ENCODE peak calls at places on chromosomes 12 and 14, in ten cellular contexts. T is suprapubic skin, W is adrenal gland, I is Peyer's patch, L is K562, J is right atrium auricular region, A is esophagus muscularis mucosa, Z is A549, Y is AG04450, B is aorta. S is an unnamed sample.

GRCh38 chr14:100891051-100891450 is 12.5 kb downstream of the RTL1 start:
- DNase-seq in L (no peak), J (no peak), B (peak), W (peak), T (peak), Y (no peak), I (peak), Z (no peak), A (no peak), S (peak)

GRCh38 chr12:18552829-18553228 is 185.0 kb downstream of the PLCZ1 start:
- DNase-seq in B (no peak), Y (no peak), L (no peak), J (no peak), I (no peak), T (no peak), Z (no peak), W (no peak), A (no peak), S (no peak)

GRCh38 chr12:52127683-52128450 is 48.4 kb downstream of the SMIM41 start:
- DNase-seq in L (no peak), B (no peak), I (no peak), T (no peak), A (no peak), W (no peak), J (peak), Z (no peak), Y (no peak), S (no peak)

GRCh38 chr12:62512901-62513300 is 46.3 kb downstream of the MON2 start:
- DNase-seq in I (no peak), Z (no peak), B (no peak), J (no peak), A (no peak), L (no peak), Y (no peak), T (no peak), W (no peak), S (no peak)

GRCh38 chr14:99265571-99265970 is 6.4 kb downstream of the BCL11B start:
- DNase-seq in B (no peak), T (no peak), L (no peak), Y (no peak), A (no peak), I (no peak), J (no peak), Z (no peak), W (no peak), S (no peak)

GRCh38 chr14:87745507-87746118 is 247.4 kb downstream of the GALC start:
- DNase-seq in B (no peak), J (no peak), T (no peak), A (no peak), L (peak), W (peak), Y (no peak), I (no peak), Z (peak), S (no peak)

GRCh38 chr14:100547633-100548294 is 39.5 kb downstream of the BEGAIN start:
- DNase-seq in J (peak), W (peak), T (no peak), Y (no peak), L (no peak), Z (no peak), I (peak), B (peak), A (no peak), S (peak)

GRCh38 chr14:35365130-35366047 is 39.2 kb downstream of the NFKBIA start:
- DNase-seq in W (peak), L (peak), J (peak), I (peak), Y (no peak), A (peak), T (no peak), Z (peak), B (peak), S (peak)

GRCh38 chr12:98821849-98822248 is 176.8 kb downstream of the APAF1 start:
- DNase-seq in J (no peak), Z (no peak), T (no peak), I (no peak), A (no peak), Y (no peak), L (no peak), W (peak), B (no peak), S (no peak)

GRCh38 chr14:61226015-61226654 is 55.0 kb downstream of the TMEM30B start:
- DNase-seq in Y (no peak), A (no peak), W (no peak), J (no peak), B (no peak), Z (no peak), I (no peak), T (no peak), L (no peak), S (no peak)

GRCh38 chr12:109719123-109720022 is 5.7 kb downstream of the FAM222A start:
- DNase-seq in Y (no peak), B (no peak), T (no peak), Z (no peak), L (peak), A (no peak), J (no peak), W (peak), I (no peak), S (no peak)

GRCh38 chr14:95008445-95009217 is 148.7 kb downstream of the DICER1 start:
- DNase-seq in W (no peak), A (no peak), L (no peak), B (no peak), Y (no peak), Z (no peak), J (no peak), T (no peak), I (no peak), S (no peak)

GRCh38 chr14:106530423-106531107 is 1004.2 kb downstream of the TMEM121 start:
- DNase-seq in B (no peak), J (no peak), Z (no peak), A (no peak), Y (no peak), I (peak), T (no peak), W (no peak), L (peak), S (no peak)

GRCh38 chr14:100172811-100173210 is 13.4 kb upstream of the DEGS2 start:
- DNase-seq in Y (no peak), T (no peak), J (no peak), L (no peak), Z (no peak), A (no peak), I (no peak), B (no peak), W (no peak), S (no peak)

GRCh38 chr12:54160807-54161480 is 27.8 kb downstream of the SMUG1 start:
- DNase-seq in W (no peak), Y (no peak), I (no peak), A (no peak), T (no peak), J (no peak), Z (no peak), B (no peak), L (no peak), S (no peak)

GRCh38 chr12:164207-164606 is 49.8 kb downstream of the SLC6A12 start:
- DNase-seq in Z (no peak), I (peak), T (no peak), A (no peak), J (no peak), Y (no peak), B (no peak), W (no peak), L (peak), S (no peak)

GRCh38 chr12:31246470-31246850 is 79.5 kb downstream of the SINHCAF start:
- DNase-seq in J (no peak), Y (no peak), W (no peak), A (peak), Z (no peak), T (no peak), I (no peak), L (no peak), B (no peak), S (no peak)

GRCh38 chr12:122793685-122794106 is 19.3 kb downstream of the CCDC62 start:
- DNase-seq in Z (peak), Y (peak), L (peak), B (no peak), J (no peak), W (peak), A (no peak), I (no peak), T (no peak), S (no peak)

GRCh38 chr14:92409069-92409468 is 86.1 kb downstream of the SLC24A4 start:
- DNase-seq in B (no peak), Z (no peak), A (no peak), L (no peak), T (no peak), W (peak), Y (no peak), I (no peak), J (peak), S (no peak)

GRCh38 chr12:44525806-44526654 is 350.1 kb downstream of the NELL2 start:
- DNase-seq in Z (no peak), J (no peak), A (no peak), T (no peak), I (no peak), L (no peak), Y (no peak), W (no peak), B (no peak), S (no peak)

GRCh38 chr14:65169351-65169750 is 67.0 kb upstream of the MAX start:
- DNase-seq in Y (peak), T (no peak), J (no peak), W (no peak), Z (no peak), A (no peak), B (no peak), L (no peak), I (no peak), S (no peak)

GRCh38 chr14:73896521-73896920 is 9.9 kb downstream of the ZNF410 start:
- DNase-seq in T (no peak), W (no peak), I (no peak), B (no peak), A (no peak), J (no peak), Z (no peak), Y (no peak), L (no peak), S (no peak)

GRCh38 chr12:128367961-128368360 is 101.0 kb downstream of the TMEM132C start:
- DNase-seq in I (no peak), T (no peak), B (no peak), W (no peak), Y (no peak), L (no peak), J (peak), A (no peak), Z (no peak), S (no peak)

GRCh38 chr12:128365032-128365431 is 98.1 kb downstream of the TMEM132C start:
- DNase-seq in B (no peak), L (no peak), Z (no peak), Y (no peak), W (no peak), A (no peak), J (peak), T (no peak), I (no peak), S (no peak)

GRCh38 chr12:128365831-128366231 is 98.9 kb downstream of the TMEM132C start:
- DNase-seq in A (no peak), J (peak), I (no peak), Z (no peak), W (peak), L (no peak), Y (no peak), B (no peak), T (peak), S (no peak)
- H3K4me3 ChIP-seq in A (peak), J (peak), I (peak), Z (no peak), W (no peak), L (no peak), Y (no peak), B (peak), T (peak), S (no peak)

DNA sequence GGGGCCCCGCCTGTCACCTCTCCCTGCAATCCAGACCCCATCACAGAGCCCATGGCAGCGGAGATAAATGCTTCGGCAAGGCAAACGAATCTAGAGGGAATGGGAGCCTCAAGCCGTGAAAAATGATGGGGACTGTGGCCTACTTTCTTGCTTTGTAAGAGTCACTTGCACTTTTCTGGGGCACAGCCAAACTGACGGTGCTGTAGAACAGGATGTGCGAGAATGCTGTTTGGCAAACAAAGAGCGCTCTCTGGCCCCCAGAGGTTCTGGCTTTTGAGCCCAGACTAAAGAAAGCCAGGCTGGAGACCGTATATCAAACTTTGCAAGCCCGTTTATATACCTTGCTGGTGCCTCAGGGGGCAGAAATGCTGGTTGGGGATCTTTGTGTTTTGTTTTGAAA is 108.7 kb downstream of the CACNA1C start:
- DNase-seq in Y (no peak), I (peak), J (peak), W (peak), Z (no peak), L (no peak), B (peak), T (peak), A (no peak), S (no peak)
- H3K4me3 ChIP-seq in Y (no peak), I (no peak), J (no peak), W (no peak), Z (no peak), L (no peak), B (no peak), T (no peak), A (no peak), S (no peak)

GRCh38 chr14:63647696-63648410 is 6.2 kb upstream of the WDR89 start:
- DNase-seq in B (no peak), T (no peak), I (no peak), J (no peak), Y (no peak), L (no peak), W (no peak), Z (no peak), A (no peak), S (no peak)
- H3K4me3 ChIP-seq in B (no peak), T (no peak), I (no peak), J (no peak), Y (no peak), L (no peak), W (no peak), Z (no peak), A (no peak), S (no peak)

DNA sequence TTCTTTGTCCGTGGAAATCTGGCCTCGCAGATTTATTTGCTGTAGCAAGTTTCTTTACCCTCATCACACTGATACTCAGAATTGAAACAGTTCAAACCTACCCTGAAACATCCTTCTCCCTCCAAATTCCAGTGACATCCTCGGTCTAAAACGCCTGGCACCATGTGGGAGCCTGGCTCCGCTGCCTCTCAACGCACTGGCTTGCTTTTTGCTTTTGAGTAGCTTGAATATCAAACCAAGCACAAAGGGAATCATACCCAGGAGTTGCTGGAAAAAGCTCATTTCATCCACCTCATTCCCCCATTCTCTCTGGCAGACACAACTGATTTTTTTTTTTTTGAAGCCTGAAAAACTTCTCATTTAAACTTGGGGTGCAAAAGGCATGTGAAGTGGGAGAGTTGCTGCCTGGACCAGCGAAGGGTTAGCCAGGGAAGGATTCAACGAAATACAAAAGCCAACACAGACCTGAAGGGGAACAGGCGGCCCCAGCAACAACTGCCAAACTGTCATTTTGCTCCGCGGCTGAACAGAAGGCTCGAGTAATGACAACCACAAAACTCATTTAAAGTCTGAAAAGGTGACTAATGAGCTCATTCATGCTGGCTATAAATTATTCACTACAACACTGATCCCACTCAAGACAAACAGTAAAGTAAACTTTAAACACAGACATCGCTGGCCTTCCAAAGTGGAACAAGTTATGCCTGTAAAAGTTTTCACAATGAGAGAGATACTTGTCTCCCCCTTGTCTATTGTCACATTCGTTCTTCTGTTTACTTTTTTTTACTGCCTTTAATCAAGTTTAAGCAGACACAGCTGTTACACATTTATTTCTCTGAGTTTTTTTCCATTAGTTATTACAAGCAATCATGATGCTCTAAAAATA is 12.4 kb upstream of the FOXN3 start:
- DNase-seq in Y (no peak), B (no peak), L (no peak), J (no peak), I (peak), Z (no peak), T (no peak), A (no peak), W (peak), S (no peak)
- H3K4me3 ChIP-seq in Y (no peak), B (no peak), L (no peak), J (no peak), I (peak), Z (no peak), T (peak), A (peak), W (no peak), S (no peak)

DNA sequence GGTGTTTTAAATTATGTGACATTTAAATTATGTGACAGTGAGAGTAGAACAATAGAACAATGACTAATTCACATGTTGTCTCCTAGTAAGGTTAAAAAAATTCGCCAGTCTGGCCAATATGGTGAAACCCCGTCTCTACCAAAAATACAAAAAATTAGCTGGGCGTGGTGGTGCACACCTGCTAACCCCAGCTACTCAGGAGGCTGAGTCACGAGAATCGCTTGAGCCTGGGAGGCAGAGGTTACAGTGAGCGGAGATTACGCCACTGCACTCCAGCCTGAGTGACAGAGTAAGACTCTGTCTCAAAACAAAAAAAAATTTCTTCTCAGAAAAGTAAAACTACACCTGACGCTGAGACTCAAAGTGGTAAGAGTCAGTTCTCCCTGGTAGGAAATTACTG is 2.7 kb downstream of the CS start:
- DNase-seq in Y (no peak), I (no peak), A (no peak), J (no peak), B (no peak), L (no peak), T (no peak), Z (no peak), W (no peak), S (no peak)
- H3K4me3 ChIP-seq in Y (no peak), I (no peak), A (no peak), J (no peak), B (no peak), L (no peak), T (no peak), Z (no peak), W (no peak), S (no peak)

S was measured in spleen.